ENCODE peak calls at places on chromosomes 12 and 14, in seven cellular contexts. One of them, this sample, is unnamed.

GRCh38 chr12:103715494-103715893 is 125.5 kb downstream of the NT5DC3 start:
- DNase-seq in adrenal gland: no peak
- DNase-seq in stomach: no peak
- DNase-seq in IMR-90: no peak
- DNase-seq in endothelial cell of umbilical vein: no peak
- DNase-seq in ovary: no peak
- DNase-seq in uterus: no peak
- DNase-seq in this sample: no peak

GRCh38 chr14:73231874-73232851 is 5.1 kb upstream of the PAPLN start:
- DNase-seq in ovary: peak; percentile 35
- DNase-seq in adrenal gland: peak; percentile 49
- DNase-seq in endothelial cell of umbilical vein: peak; percentile 73
- DNase-seq in stomach: no peak
- DNase-seq in IMR-90: no peak
- DNase-seq in uterus: no peak
- DNase-seq in this sample: no peak

GRCh38 chr12:132986885-132987225 is 688 bp downstream of the ZNF26 start:
- DNase-seq in endothelial cell of umbilical vein: no peak
- DNase-seq in IMR-90: peak; percentile 27
- DNase-seq in stomach: no peak
- DNase-seq in adrenal gland: no peak
- DNase-seq in uterus: no peak
- DNase-seq in ovary: no peak
- DNase-seq in this sample: no peak

GRCh38 chr12:107736914-107737313 is 24.0 kb downstream of the PRDM4 start:
- DNase-seq in uterus: no peak
- DNase-seq in stomach: no peak
- DNase-seq in adrenal gland: no peak
- DNase-seq in endothelial cell of umbilical vein: no peak
- DNase-seq in IMR-90: no peak
- DNase-seq in ovary: no peak
- DNase-seq in this sample: peak; percentile 15

GRCh38 chr12:49558526-49558925 is 9.4 kb downstream of the MCRS1 start:
- DNase-seq in adrenal gland: no peak
- DNase-seq in uterus: no peak
- DNase-seq in IMR-90: no peak
- DNase-seq in stomach: no peak
- DNase-seq in ovary: no peak
- DNase-seq in endothelial cell of umbilical vein: no peak
- DNase-seq in this sample: no peak

GRCh38 chr12:12819752-12820311 is 6.7 kb downstream of the DDX47 start:
- DNase-seq in ovary: no peak
- DNase-seq in uterus: peak; percentile 50
- DNase-seq in stomach: no peak
- DNase-seq in adrenal gland: no peak
- DNase-seq in IMR-90: peak; percentile 96
- DNase-seq in endothelial cell of umbilical vein: peak; percentile 85
- DNase-seq in this sample: no peak

GRCh38 chr12:20450591-20450990 is 82.3 kb downstream of the PDE3A start:
- DNase-seq in endothelial cell of umbilical vein: no peak
- DNase-seq in stomach: no peak
- DNase-seq in uterus: no peak
- DNase-seq in ovary: no peak
- DNase-seq in IMR-90: no peak
- DNase-seq in adrenal gland: no peak
- DNase-seq in this sample: no peak

GRCh38 chr14:35287481-35288013 is 4.6 kb upstream of the PSMA6 start:
- DNase-seq in ovary: no peak
- DNase-seq in uterus: no peak
- DNase-seq in adrenal gland: no peak
- DNase-seq in stomach: peak; percentile 59
- DNase-seq in endothelial cell of umbilical vein: peak; percentile 49
- DNase-seq in IMR-90: no peak
- DNase-seq in this sample: peak; percentile 12

GRCh38 chr14:25108959-25109358 is 59.0 kb upstream of the STXBP6 start:
- DNase-seq in uterus: no peak
- DNase-seq in ovary: no peak
- DNase-seq in adrenal gland: no peak
- DNase-seq in stomach: peak; percentile 65
- DNase-seq in IMR-90: no peak
- DNase-seq in endothelial cell of umbilical vein: no peak
- DNase-seq in this sample: peak; percentile 73

DNA sequence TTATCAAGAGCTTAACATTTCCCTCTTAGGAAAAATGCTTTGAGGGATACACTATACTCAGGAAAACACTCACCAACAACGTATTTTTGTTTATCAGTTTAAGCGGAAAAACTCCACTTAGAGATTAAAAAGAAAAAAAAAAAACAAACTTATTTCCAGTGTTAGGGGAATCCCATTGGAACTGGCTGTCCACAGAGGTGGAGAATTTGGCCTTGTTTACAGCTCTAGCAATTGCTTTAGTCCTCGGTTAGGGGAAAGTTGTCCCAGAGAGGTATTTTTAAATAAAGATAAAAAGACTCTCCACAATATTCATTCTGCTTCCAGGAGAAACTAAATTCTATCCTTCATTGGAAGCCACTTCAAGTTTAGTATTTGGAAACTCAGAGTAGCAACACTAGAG is 21.6 kb upstream of the BMP4 start:
- DNase-seq in endothelial cell of umbilical vein: no peak
- DNase-seq in uterus: no peak
- DNase-seq in adrenal gland: no peak
- DNase-seq in stomach: no peak
- DNase-seq in IMR-90: no peak
- DNase-seq in ovary: no peak
- DNase-seq in this sample: no peak
- H3K4me1 ChIP-seq in endothelial cell of umbilical vein: no peaks in the 10 kb centered on the region
- H3K4me1 ChIP-seq in uterus: no peaks in the 10 kb centered on the region
- H3K4me1 ChIP-seq in adrenal gland: peaks cover 15% of the 10 kb centered on the region
- H3K4me1 ChIP-seq in stomach: no peaks in the 10 kb centered on the region
- H3K4me1 ChIP-seq in IMR-90: peaks cover 5% of the 10 kb centered on the region
- H3K4me1 ChIP-seq in ovary: peaks cover 12% of the 10 kb centered on the region
- H3K4me1 ChIP-seq in this sample: no peaks in the 10 kb centered on the region

DNA sequence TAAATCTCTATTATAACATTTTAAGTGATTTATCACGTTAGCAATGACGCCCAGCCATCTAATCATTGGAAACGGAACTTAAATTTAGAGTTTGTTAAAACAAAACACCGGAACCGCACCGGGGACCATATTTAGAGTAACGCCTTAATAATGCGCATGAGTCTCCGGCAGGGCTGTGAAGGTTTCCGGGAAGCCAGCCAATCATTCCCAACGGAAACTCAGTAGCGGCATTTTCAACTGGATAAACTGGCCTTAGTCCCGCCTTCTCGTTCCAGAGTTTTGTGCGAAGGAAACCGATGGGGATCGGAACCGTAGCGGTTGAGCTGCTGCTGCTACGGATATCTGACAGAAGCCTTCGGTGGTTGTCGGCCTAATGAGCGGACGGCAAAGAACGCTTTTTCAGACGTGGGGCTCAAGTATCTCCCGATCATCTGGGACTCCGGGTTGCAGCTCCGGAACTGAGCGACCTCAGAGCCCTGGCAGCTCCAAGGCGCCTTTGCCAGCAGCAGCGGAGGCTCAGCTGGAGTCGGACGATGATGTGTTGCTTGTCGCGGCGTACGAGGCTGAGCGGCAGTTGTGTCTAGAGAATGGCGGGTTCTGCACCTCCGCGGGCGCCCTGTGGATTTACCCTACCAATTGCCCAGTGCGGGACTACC is at the start of gene FANCM:
- DNase-seq in uterus: peak; percentile 97
- DNase-seq in IMR-90: peak; percentile 98
- DNase-seq in ovary: peak; percentile 89
- DNase-seq in stomach: peak; percentile 96
- DNase-seq in endothelial cell of umbilical vein: peak; percentile 98
- DNase-seq in adrenal gland: peak; percentile 98
- DNase-seq in this sample: peak; percentile 93
- TF ChIP-seq POLR2A in uterus: no peak
- TF ChIP-seq POLR2A in IMR-90: no peak
- TF ChIP-seq POLR2A in ovary: no peak
- TF ChIP-seq POLR2A in stomach: no peak
- TF ChIP-seq POLR2A in endothelial cell of umbilical vein: peak; percentile 74
- TF ChIP-seq POLR2A in adrenal gland: no peak
- TF ChIP-seq POLR2A in this sample: no peak

GRCh38 chr12:93407283-93407962 is 29.7 kb downstream of the NUDT4 start:
- DNase-seq in adrenal gland: no peak
- DNase-seq in uterus: no peak
- DNase-seq in endothelial cell of umbilical vein: no peak
- DNase-seq in stomach: no peak
- DNase-seq in ovary: no peak
- DNase-seq in IMR-90: no peak
- DNase-seq in this sample: no peak

GRCh38 chr12:93403988-93404803 is 26.5 kb downstream of the NUDT4 start:
- DNase-seq in uterus: no peak
- DNase-seq in endothelial cell of umbilical vein: no peak
- DNase-seq in ovary: no peak
- DNase-seq in adrenal gland: no peak
- DNase-seq in stomach: no peak
- DNase-seq in IMR-90: peak; percentile 61
- DNase-seq in this sample: no peak

GRCh38 chr12:93404961-93405849 is 27.5 kb downstream of the NUDT4 start:
- DNase-seq in ovary: no peak
- DNase-seq in IMR-90: no peak
- DNase-seq in endothelial cell of umbilical vein: no peak
- DNase-seq in adrenal gland: no peak
- DNase-seq in stomach: no peak
- DNase-seq in uterus: no peak
- DNase-seq in this sample: no peak

GRCh38 chr12:93407963-93408283 is 30.2 kb downstream of the NUDT4 start:
- DNase-seq in IMR-90: no peak
- DNase-seq in adrenal gland: no peak
- DNase-seq in ovary: no peak
- DNase-seq in stomach: no peak
- DNase-seq in uterus: no peak
- DNase-seq in endothelial cell of umbilical vein: no peak
- DNase-seq in this sample: no peak

DNA sequence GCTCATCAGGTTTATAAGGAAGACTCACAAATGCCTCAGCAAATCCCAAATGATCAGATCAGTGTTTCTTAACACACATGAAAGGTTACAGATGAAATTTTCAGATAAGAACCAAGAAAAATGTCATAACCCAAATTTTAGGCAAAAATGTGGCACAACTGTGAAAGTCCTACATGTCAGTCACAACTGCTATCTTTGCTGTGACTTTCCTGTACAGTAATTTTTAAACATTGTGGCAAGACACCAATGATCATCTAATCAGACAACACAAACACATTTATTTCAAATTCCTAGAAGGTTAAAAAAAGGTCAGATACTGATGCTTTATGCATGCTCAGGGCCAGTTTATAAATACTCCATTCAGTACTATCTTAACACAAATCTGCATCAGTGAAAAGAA is 31.1 kb downstream of the NUDT4 start:
- DNase-seq in adrenal gland: no peak
- DNase-seq in uterus: no peak
- DNase-seq in endothelial cell of umbilical vein: no peak
- DNase-seq in ovary: no peak
- DNase-seq in stomach: no peak
- DNase-seq in IMR-90: no peak
- DNase-seq in this sample: no peak
- H3K4me1 ChIP-seq in adrenal gland: peaks cover 11% of the 10 kb centered on the region
- H3K4me1 ChIP-seq in uterus: no peaks in the 10 kb centered on the region
- H3K4me1 ChIP-seq in endothelial cell of umbilical vein: peaks cover 24% of the 10 kb centered on the region
- H3K4me1 ChIP-seq in ovary: peaks cover 4% of the 10 kb centered on the region
- H3K4me1 ChIP-seq in stomach: peaks cover 60% of the 10 kb centered on the region
- H3K4me1 ChIP-seq in IMR-90: peaks cover 8% of the 10 kb centered on the region
- H3K4me1 ChIP-seq in this sample: peaks cover 11% of the 10 kb centered on the region

GRCh38 chr12:42237052-42237852 is 796 bp downstream of the YAF2 start:
- DNase-seq in uterus: peak; percentile 64
- DNase-seq in adrenal gland: peak; percentile 90
- DNase-seq in endothelial cell of umbilical vein: peak; percentile 68
- DNase-seq in IMR-90: peak; percentile 75
- DNase-seq in ovary: peak; percentile 77
- DNase-seq in stomach: peak; percentile 79
- DNase-seq in this sample: peak; percentile 82
- TF ChIP-seq POLR2A in uterus: no peak
- TF ChIP-seq POLR2A in adrenal gland: peak; percentile 40
- TF ChIP-seq POLR2A in endothelial cell of umbilical vein: no peak
- TF ChIP-seq POLR2A in IMR-90: no peak
- TF ChIP-seq POLR2A in ovary: no peak
- TF ChIP-seq POLR2A in stomach: no peak
- TF ChIP-seq POLR2A in this sample: peak; percentile 47

GRCh38 chr14:104087505-104087904 is 2.0 kb downstream of the ASPG start:
- DNase-seq in ovary: peak; percentile 45
- DNase-seq in adrenal gland: no peak
- DNase-seq in IMR-90: no peak
- DNase-seq in endothelial cell of umbilical vein: no peak
- DNase-seq in uterus: no peak
- DNase-seq in stomach: no peak
- DNase-seq in this sample: peak; percentile 19
- H3K4me1 ChIP-seq in ovary: peaks cover 22% of the 10 kb centered on the region
- H3K4me1 ChIP-seq in adrenal gland: no peaks in the 10 kb centered on the region
- H3K4me1 ChIP-seq in IMR-90: no peaks in the 10 kb centered on the region
- H3K4me1 ChIP-seq in endothelial cell of umbilical vein: no peaks in the 10 kb centered on the region
- H3K4me1 ChIP-seq in uterus: no peaks in the 10 kb centered on the region
- H3K4me1 ChIP-seq in stomach: peaks cover 51% of the 10 kb centered on the region
- H3K4me1 ChIP-seq in this sample: peaks cover 25% of the 10 kb centered on the region

GRCh38 chr12:110403975-110404675 is 617 bp upstream of the ANAPC7 start:
- DNase-seq in endothelial cell of umbilical vein: peak; percentile 68
- DNase-seq in adrenal gland: peak; percentile 76
- DNase-seq in IMR-90: peak; percentile 40
- DNase-seq in stomach: peak; percentile 82
- DNase-seq in ovary: peak; percentile 81
- DNase-seq in uterus: peak; percentile 64
- DNase-seq in this sample: peak; percentile 83

GRCh38 chr12:110403146-110403974 is at the start of gene ANAPC7:
- DNase-seq in uterus: peak; percentile 89
- DNase-seq in ovary: peak; percentile 94
- DNase-seq in adrenal gland: peak; percentile 96
- DNase-seq in IMR-90: peak; percentile 90
- DNase-seq in stomach: peak; percentile 90
- DNase-seq in endothelial cell of umbilical vein: peak; percentile 92
- DNase-seq in this sample: peak; percentile 92
- TF ChIP-seq POLR2A in uterus: no peak
- TF ChIP-seq POLR2A in ovary: peak; percentile 29
- TF ChIP-seq POLR2A in adrenal gland: peak; percentile 19
- TF ChIP-seq POLR2A in IMR-90: peak; percentile 87
- TF ChIP-seq POLR2A in stomach: no peak
- TF ChIP-seq POLR2A in endothelial cell of umbilical vein: peak; percentile 83
- TF ChIP-seq POLR2A in this sample: peak; percentile 46

GRCh38 chr12:109461846-109462766 is 15.0 kb downstream of the KCTD10 start:
- DNase-seq in uterus: peak; percentile 90
- DNase-seq in IMR-90: peak; percentile 95
- DNase-seq in stomach: peak; percentile 52
- DNase-seq in adrenal gland: peak; percentile 94
- DNase-seq in endothelial cell of umbilical vein: peak; percentile 68
- DNase-seq in ovary: peak; percentile 87
- DNase-seq in this sample: peak; percentile 85
- H3K4me1 ChIP-seq in uterus: peaks cover 41% of the 10 kb centered on the region
- H3K4me1 ChIP-seq in IMR-90: peaks cover 57% of the 10 kb centered on the region
- H3K4me1 ChIP-seq in stomach: peaks cover 95% of the 10 kb centered on the region
- H3K4me1 ChIP-seq in adrenal gland: peaks cover 50% of the 10 kb centered on the region
- H3K4me1 ChIP-seq in endothelial cell of umbilical vein: peaks cover 72% of the 10 kb centered on the region
- H3K4me1 ChIP-seq in ovary: peaks cover 43% of the 10 kb centered on the region
- H3K4me1 ChIP-seq in this sample: peaks cover 78% of the 10 kb centered on the region

This sample was measured in transverse colon.